ENCODE peak calls at places on chromosomes 16 and 17, in eight cellular contexts. U is tibial artery; T is K562; Y is H9; V is ascending aorta; H is stomach; I is CD8-positive, alpha-beta memory T cell; R is pancreas. S is an unnamed sample. For H3K9me3 and H3K4me1, the result is how much of the 10 kb centered on the place peaks cover.

GRCh38 chr17:7056386-7056785 is 12.5 kb upstream of the SLC16A11 start:
- DNase-seq in U (no peak), T (no peak), Y (no peak), V (no peak), H (no peak), I (no peak), R (no peak), S (no peak)

GRCh38 chr16:80158766-80159165 is 382.0 kb upstream of the DYNLRB2 start:
- DNase-seq in U (no peak), T (no peak), Y (no peak), V (no peak), H (no peak), I (no peak), R (no peak), S (no peak)

GRCh38 chr16:56275076-56275475 is 83.8 kb downstream of the GNAO1 start:
- DNase-seq in U (no peak), T (peak), Y (no peak), V (no peak), H (no peak), I (no peak), R (no peak), S (no peak)

GRCh38 chr17:5539286-5539685 is 45.0 kb downstream of the NLRP1 start:
- DNase-seq in U (no peak), T (no peak), Y (no peak), V (no peak), H (no peak), I (no peak), R (no peak), S (no peak)

GRCh38 chr16:526181-527014 is 1.1 kb upstream of the CAPN15 start:
- DNase-seq in U (no peak), T (peak), Y (no peak), V (no peak), H (peak), I (peak), R (peak), S (no peak)

GRCh38 chr16:53465606-53466290 is 31.5 kb downstream of the RBL2 start:
- DNase-seq in U (no peak), T (peak), Y (no peak), V (no peak), H (no peak), I (no peak), R (peak), S (no peak)

GRCh38 chr17:1095853-1096675 is 83.7 kb downstream of the ABR start:
- DNase-seq in U (no peak), T (no peak), Y (no peak), V (no peak), H (peak), I (no peak), R (no peak), S (peak)

GRCh38 chr16:30005341-30006094 is 5.3 kb downstream of the DOC2A start:
- DNase-seq in U (no peak), T (peak), Y (no peak), V (no peak), H (peak), I (no peak), R (peak), S (no peak)

GRCh38 chr17:12180644-12181261 is 160.1 kb downstream of the MAP2K4 start:
- DNase-seq in U (no peak), T (peak), Y (no peak), V (no peak), H (no peak), I (no peak), R (no peak), S (no peak)

GRCh38 chr16:3401719-3402397 is 843 bp downstream of the ZNF174 start:
- DNase-seq in U (no peak), T (peak), Y (peak), V (no peak), H (no peak), I (no peak), R (no peak), S (no peak)
- H3K9me3 ChIP-seq in U (under half), T (under half), Y (under half), V (half or more), H (half or more), I (under half), R (under half), S (under half)

DNA sequence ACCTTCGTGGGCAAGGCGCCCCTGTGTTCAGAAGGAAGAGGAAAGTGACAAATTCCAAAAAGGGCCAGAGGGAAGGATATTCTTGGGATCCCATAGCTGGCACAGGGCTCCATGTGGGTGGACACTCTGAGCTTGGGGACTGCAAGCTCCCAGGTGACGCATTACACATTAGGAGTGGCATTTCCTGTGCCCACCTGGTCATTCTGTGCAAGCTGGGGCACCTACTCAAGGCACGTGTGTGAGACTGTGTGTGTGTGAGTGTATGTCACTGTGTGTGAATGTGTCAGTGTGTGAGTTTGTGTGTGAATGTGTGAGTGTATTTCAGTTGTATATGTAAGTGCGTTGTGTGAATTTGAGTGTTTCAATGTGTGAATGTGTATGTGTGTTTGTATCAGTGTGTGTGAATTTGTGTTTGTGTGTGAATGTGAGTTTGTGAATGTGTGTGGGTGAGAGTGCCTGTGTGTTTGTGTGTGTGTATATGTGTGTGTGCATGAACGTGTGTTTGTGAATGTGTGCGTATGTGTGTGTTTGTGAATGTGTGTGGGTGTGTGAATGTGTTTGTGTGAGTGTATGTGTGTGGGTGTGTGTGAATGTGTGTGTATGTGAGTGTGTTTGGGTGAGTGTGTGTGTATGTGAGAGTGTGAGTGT is 1.6 kb upstream of the CD300A start:
- DNase-seq in U (no peak), T (no peak), Y (peak), V (no peak), H (no peak), I (no peak), R (no peak), S (no peak)
- H3K4me1 ChIP-seq in U (under half), T (under half), Y (under half), V (under half), H (under half), I (half or more), R (under half), S (under half)

GRCh38 chr16:35745191-35745590 is 2285.8 kb downstream of the TP53TG3F start:
- DNase-seq in U (no peak), T (no peak), Y (no peak), V (no peak), H (no peak), I (no peak), R (no peak), S (no peak)

GRCh38 chr16:35745821-35746248 is 2286.4 kb downstream of the TP53TG3F start:
- DNase-seq in U (no peak), T (no peak), Y (no peak), V (no peak), H (no peak), I (no peak), R (no peak), S (no peak)

GRCh38 chr16:35743101-35743692 is 2283.8 kb downstream of the TP53TG3F start:
- DNase-seq in U (no peak), T (no peak), Y (no peak), V (no peak), H (no peak), I (no peak), R (no peak), S (no peak)

GRCh38 chr16:35744716-35745115 is 2285.3 kb downstream of the TP53TG3F start:
- DNase-seq in U (no peak), T (no peak), Y (no peak), V (no peak), H (no peak), I (no peak), R (no peak), S (no peak)

GRCh38 chr16:35744084-35744483 is 2284.7 kb downstream of the TP53TG3F start:
- DNase-seq in U (no peak), T (no peak), Y (no peak), V (no peak), H (no peak), I (no peak), R (no peak), S (no peak)
- H3K9me3 ChIP-seq in U (under half), T (under half), Y (half or more), V (under half), H (under half), I (under half), R (under half), S (under half)

GRCh38 chr16:27175888-27176287 is 27.4 kb upstream of the KDM8 start:
- DNase-seq in U (no peak), T (peak), Y (no peak), V (no peak), H (no peak), I (no peak), R (no peak), S (no peak)

GRCh38 chr16:27177031-27177774 is 26.1 kb upstream of the KDM8 start:
- DNase-seq in U (no peak), T (no peak), Y (no peak), V (no peak), H (no peak), I (no peak), R (no peak), S (no peak)

GRCh38 chr16:27171584-27171983 is 31.7 kb upstream of the KDM8 start:
- DNase-seq in U (no peak), T (no peak), Y (no peak), V (no peak), H (no peak), I (no peak), R (no peak), S (no peak)

GRCh38 chr16:27174798-27175197 is 28.5 kb upstream of the KDM8 start:
- DNase-seq in U (no peak), T (no peak), Y (no peak), V (no peak), H (no peak), I (no peak), R (no peak), S (no peak)

GRCh38 chr16:27174007-27174406 is 29.3 kb upstream of the KDM8 start:
- DNase-seq in U (no peak), T (no peak), Y (no peak), V (no peak), H (no peak), I (peak), R (no peak), S (peak)
- H3K4me1 ChIP-seq in U (under half), T (under half), Y (under half), V (under half), H (under half), I (half or more), R (under half), S (under half)

GRCh38 chr16:47643610-47644009 is 182.5 kb downstream of the PHKB start:
- DNase-seq in U (no peak), T (no peak), Y (no peak), V (no peak), H (no peak), I (no peak), R (no peak), S (no peak)

GRCh38 chr16:47644166-47644565 is 183.0 kb downstream of the PHKB start:
- DNase-seq in U (peak), T (no peak), Y (no peak), V (no peak), H (peak), I (no peak), R (no peak), S (no peak)

GRCh38 chr16:47646914-47647313 is 185.8 kb downstream of the PHKB start:
- DNase-seq in U (no peak), T (no peak), Y (no peak), V (no peak), H (no peak), I (no peak), R (no peak), S (no peak)

DNA sequence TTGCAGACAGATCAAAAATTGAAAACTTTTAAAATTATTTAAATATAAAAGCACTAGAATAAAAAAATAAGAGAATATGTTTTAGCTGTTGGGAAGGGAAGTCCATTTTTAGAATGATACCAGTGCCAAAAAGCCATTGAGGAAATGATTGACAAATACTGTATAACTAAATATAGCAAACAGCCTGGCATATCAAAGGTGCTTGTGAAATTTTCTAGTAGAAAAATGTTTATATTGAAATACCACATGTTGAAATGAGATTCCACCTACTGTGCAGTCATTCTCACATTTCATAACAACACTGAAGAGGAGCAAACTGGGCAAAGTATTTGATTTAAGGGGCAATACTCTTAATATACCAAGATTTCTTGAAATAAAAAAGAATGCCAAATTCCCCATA is 183.5 kb downstream of the PHKB start:
- DNase-seq in U (no peak), T (no peak), Y (no peak), V (no peak), H (no peak), I (no peak), R (no peak), S (no peak)
- H3K9me3 ChIP-seq in U (under half), T (under half), Y (under half), V (under half), H (under half), I (under half), R (under half), S (under half)

DNA sequence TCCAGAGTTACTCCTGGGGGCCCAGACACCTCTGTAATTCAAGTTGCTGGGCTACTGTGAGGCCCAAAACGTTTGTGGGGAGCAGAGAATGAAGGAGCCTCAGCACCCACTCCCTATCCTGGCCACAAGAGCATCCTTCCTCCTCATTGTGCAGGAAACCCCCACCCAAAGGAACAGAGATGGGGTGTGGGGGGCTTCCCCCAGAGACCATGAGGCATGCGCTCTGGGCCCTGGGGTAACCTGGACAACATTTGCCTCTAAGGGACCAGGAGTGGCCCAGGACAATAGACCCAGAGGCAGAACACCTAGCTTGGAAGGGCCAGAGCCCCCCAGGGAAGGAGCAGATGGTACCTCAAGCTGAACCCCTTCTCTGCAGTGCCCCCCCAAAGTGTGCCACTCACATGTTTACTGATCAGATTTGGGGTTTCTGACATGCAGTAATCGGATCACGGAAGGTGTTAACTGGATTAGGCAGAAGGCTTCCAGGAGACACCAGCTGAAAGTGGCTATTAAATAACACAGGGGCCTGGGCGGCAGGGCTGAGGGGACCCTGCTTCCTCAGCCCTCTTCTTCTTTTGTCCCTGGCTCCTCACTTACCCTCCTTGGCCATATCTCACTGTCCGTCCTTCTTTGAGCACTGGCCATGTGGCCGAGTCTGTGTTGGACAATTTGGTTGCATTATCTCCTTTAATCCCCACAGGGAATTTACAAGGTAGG is 50.8 kb downstream of the SDK2 start:
- DNase-seq in U (no peak), T (no peak), Y (no peak), V (no peak), H (no peak), I (no peak), R (no peak), S (no peak)
- H3K4me1 ChIP-seq in U (under half), T (under half), Y (under half), V (under half), H (under half), I (half or more), R (under half), S (half or more)

GRCh38 chr16:35180970-35181369 is 1721.6 kb downstream of the TP53TG3F start:
- DNase-seq in U (no peak), T (no peak), Y (no peak), V (no peak), H (no peak), I (no peak), R (no peak), S (peak)
- H3K9me3 ChIP-seq in U (under half), T (under half), Y (half or more), V (under half), H (under half), I (under half), R (under half), S (under half)

GRCh38 chr17:67577429-67577828 is 140.3 kb upstream of the NOL11 start:
- DNase-seq in U (no peak), T (no peak), Y (no peak), V (no peak), H (no peak), I (no peak), R (no peak), S (no peak)
- H3K4me1 ChIP-seq in U (under half), T (under half), Y (under half), V (under half), H (under half), I (under half), R (under half), S (under half)